ENCODE peak calls at places on chromosome 5, in ten cellular contexts. I is head of caudate nucleus; M is left ventricle myocardium inferior; L is HEK293T; T is WERI-Rb-1; Y is central memory CD4-positive, alpha-beta T cell; V is MCF 10A; A is activated CD4-positive, alpha-beta T cell treated with anti-CD3 and anti-CD28 coated beads, Interleukin-2, amount 50 U/mL, for 1 hour; S is EL; Q is mesothelial cell of epicardium. D is an unnamed sample.

GRCh38 chr5:169279125-169279524 is 21.8 kb downstream of the SLIT3 start:
- DNase-seq in I (no peak), M (no peak), L (no peak), T (no peak), Y (no peak), V (no peak), A (no peak), S (no peak), Q (no peak), D (no peak)

GRCh38 chr5:109693535-109694152 is 3.9 kb downstream of the MAN2A1 start:
- DNase-seq in I (no peak), M (no peak), L (no peak), T (no peak), Y (no peak), V (peak; percentile 35), A (no peak), S (peak; percentile 61), Q (no peak), D (no peak)

GRCh38 chr5:32542216-32543059 is 42.9 kb upstream of the SUB1 start:
- DNase-seq in I (no peak), M (no peak), L (no peak), T (no peak), Y (no peak), V (peak; percentile 60), A (no peak), S (peak; percentile 58), Q (no peak), D (no peak)

GRCh38 chr5:36441215-36441614 is 139.5 kb upstream of the RANBP3L start:
- DNase-seq in I (peak; percentile 13), M (no peak), L (no peak), T (no peak), Y (no peak), V (no peak), A (no peak), S (no peak), Q (no peak), D (no peak)

GRCh38 chr5:101932599-101932998 is 363.5 kb downstream of the SLCO4C1 start:
- DNase-seq in I (no peak), M (no peak), L (no peak), T (no peak), Y (no peak), V (no peak), A (no peak), S (no peak), Q (no peak), D (no peak)

GRCh38 chr5:170632985-170633234 is 129.1 kb downstream of the KCNIP1 start:
- DNase-seq in I (peak; percentile 63), M (peak; percentile 63), L (no peak), T (peak; percentile 65), Y (peak; percentile 33), V (no peak), A (peak; percentile 48), S (no peak), Q (peak; percentile 69), D (peak; percentile 79)

GRCh38 chr5:80904533-80905187 is 55.5 kb upstream of the RASGRF2 start:
- DNase-seq in I (no peak), M (no peak), L (no peak), T (no peak), Y (no peak), V (no peak), A (no peak), S (no peak), Q (no peak), D (no peak)

GRCh38 chr5:90406466-90406865 is 3.1 kb downstream of the CETN3 start:
- DNase-seq in I (no peak), M (no peak), L (no peak), T (no peak), Y (no peak), V (no peak), A (no peak), S (peak; percentile 33), Q (no peak), D (no peak)

GRCh38 chr5:177430972-177431316 is 4.5 kb downstream of the GRK6 start:
- DNase-seq in I (no peak), M (no peak), L (no peak), T (no peak), Y (no peak), V (no peak), A (no peak), S (no peak), Q (no peak), D (no peak)

GRCh38 chr5:11955386-11955785 is 51.1 kb upstream of the CTNND2 start:
- DNase-seq in I (no peak), M (no peak), L (no peak), T (no peak), Y (no peak), V (peak; percentile 81), A (no peak), S (no peak), Q (no peak), D (no peak)

GRCh38 chr5:122810405-122810804 is 35.0 kb upstream of the SNX24 start:
- DNase-seq in I (no peak), M (no peak), L (no peak), T (no peak), Y (no peak), V (no peak), A (no peak), S (no peak), Q (no peak), D (no peak)

GRCh38 chr5:126849101-126849678 is 72.3 kb downstream of the LMNB1 start:
- DNase-seq in I (no peak), M (no peak), L (no peak), T (no peak), Y (no peak), V (no peak), A (no peak), S (no peak), Q (no peak), D (no peak)

GRCh38 chr5:132259061-132259851 is 1.8 kb downstream of the PDLIM4 start:
- DNase-seq in I (peak; percentile 68), M (peak; percentile 69), L (no peak), T (peak; percentile 79), Y (no peak), V (peak; percentile 78), A (no peak), S (peak; percentile 92), Q (no peak), D (peak; percentile 91)

GRCh38 chr5:119315516-119315949 is 40.3 kb upstream of the TNFAIP8 start:
- DNase-seq in I (no peak), M (no peak), L (no peak), T (peak; percentile 37), Y (peak; percentile 68), V (peak; percentile 82), A (peak; percentile 50), S (no peak), Q (no peak), D (peak; percentile 38)

GRCh38 chr5:102826629-102827028 is 71.5 kb downstream of the PAM start:
- DNase-seq in I (no peak), M (no peak), L (no peak), T (no peak), Y (no peak), V (no peak), A (no peak), S (no peak), Q (no peak), D (no peak)

GRCh38 chr5:133147411-133147810 is 95.6 kb downstream of the HSPA4 start:
- DNase-seq in I (peak; percentile 19), M (no peak), L (no peak), T (peak; percentile 32), Y (no peak), V (no peak), A (no peak), S (no peak), Q (no peak), D (no peak)

GRCh38 chr5:139138790-139139189 is 59.4 kb downstream of the SIL1 start:
- DNase-seq in I (peak; percentile 57), M (peak; percentile 33), L (no peak), T (no peak), Y (no peak), V (peak; percentile 79), A (no peak), S (peak; percentile 60), Q (no peak), D (peak; percentile 40)

GRCh38 chr5:98458004-98458403 is 315.5 kb upstream of the RGMB start:
- DNase-seq in I (no peak), M (no peak), L (no peak), T (no peak), Y (no peak), V (no peak), A (no peak), S (peak; percentile 90), Q (no peak), D (peak; percentile 30)

GRCh38 chr5:102099766-102100331 is 196.2 kb downstream of the SLCO4C1 start:
- DNase-seq in I (no peak), M (no peak), L (no peak), T (no peak), Y (no peak), V (no peak), A (no peak), S (no peak), Q (no peak), D (no peak)

GRCh38 chr5:147453901-147454814 is 55.7 kb downstream of the DPYSL3 start:
- DNase-seq in I (peak; percentile 86), M (peak; percentile 87), L (peak; percentile 80), T (peak; percentile 94), Y (peak; percentile 35), V (peak; percentile 86), A (peak; percentile 64), S (peak; percentile 88), Q (peak; percentile 92), D (peak; percentile 95)

GRCh38 chr5:74433255-74434123 is 207.0 kb downstream of the ENC1 start:
- DNase-seq in I (no peak), M (no peak), L (no peak), T (no peak), Y (no peak), V (no peak), A (no peak), S (peak; percentile 15), Q (no peak), D (peak; percentile 55)

GRCh38 chr5:132421442-132421841 is 51.9 kb downstream of the SLC22A5 start:
- DNase-seq in I (no peak), M (no peak), L (no peak), T (no peak), Y (no peak), V (peak; percentile 54), A (no peak), S (no peak), Q (no peak), D (no peak)

GRCh38 chr5:176843673-176844072 is 33.3 kb downstream of the UNC5A start:
- DNase-seq in I (no peak), M (no peak), L (no peak), T (no peak), Y (no peak), V (no peak), A (no peak), S (no peak), Q (no peak), D (no peak)